ENCODE peak calls at places on chromosome 14, in ten cellular contexts. Y, T, V, A, O, D, W, M, X and U are unnamed samples. For H3K4me1, the result is how much of the 10 kb centered on the place peaks cover.

GRCh38 chr14:103594265-103594664 is 31.5 kb downstream of the COA8 start:
- DNase-seq in Y (no peak), T (no peak), V (no peak), A (no peak), O (peak), D (no peak), W (peak), M (no peak), X (no peak), U (no peak)

GRCh38 chr14:56294125-56294524 is 175.9 kb downstream of the PELI2 start:
- DNase-seq in Y (no peak), T (peak), V (peak), A (no peak), O (no peak), D (no peak), W (no peak), M (no peak), X (no peak), U (no peak)

GRCh38 chr14:21913759-21914158 is 240.1 kb upstream of the OR4E1 start:
- DNase-seq in Y (peak), T (peak), V (peak), A (peak), O (peak), D (no peak), W (no peak), M (peak), X (peak), U (no peak)

GRCh38 chr14:37512173-37512572 is 82.9 kb downstream of the FOXA1 start:
- DNase-seq in Y (no peak), T (no peak), V (no peak), A (no peak), O (no peak), D (no peak), W (no peak), M (no peak), X (no peak), U (no peak)

GRCh38 chr14:64465856-64466554 is 706 bp downstream of the AKAP5 start:
- DNase-seq in Y (peak), T (peak), V (no peak), A (no peak), O (peak), D (no peak), W (peak), M (peak), X (no peak), U (no peak)

GRCh38 chr14:104304451-104305351 is 166.3 kb downstream of the KIF26A start:
- DNase-seq in Y (no peak), T (no peak), V (no peak), A (no peak), O (no peak), D (no peak), W (no peak), M (no peak), X (no peak), U (no peak)

GRCh38 chr14:103126873-103127304 is 3.6 kb downstream of the TNFAIP2 start:
- DNase-seq in Y (peak), T (no peak), V (peak), A (peak), O (no peak), D (peak), W (peak), M (no peak), X (peak), U (peak)

GRCh38 chr14:68621400-68622365 is 171.2 kb downstream of the ZFP36L1 start:
- DNase-seq in Y (no peak), T (no peak), V (peak), A (no peak), O (peak), D (no peak), W (no peak), M (no peak), X (no peak), U (no peak)

GRCh38 chr14:81331229-81332026 is 68.7 kb downstream of the STON2 start:
- DNase-seq in Y (no peak), T (no peak), V (no peak), A (no peak), O (no peak), D (no peak), W (no peak), M (no peak), X (no peak), U (no peak)

GRCh38 chr14:63632932-63633514 is 8.6 kb downstream of the WDR89 start:
- DNase-seq in Y (peak), T (peak), V (no peak), A (no peak), O (no peak), D (no peak), W (no peak), M (peak), X (no peak), U (no peak)

GRCh38 chr14:81784084-81784483 is 250.4 kb upstream of the SEL1L start:
- DNase-seq in Y (no peak), T (no peak), V (no peak), A (no peak), O (no peak), D (no peak), W (no peak), M (no peak), X (no peak), U (no peak)

GRCh38 chr14:103391048-103391447 is 5.8 kb downstream of the MARK3 start:
- DNase-seq in Y (peak), T (peak), V (no peak), A (peak), O (peak), D (no peak), W (no peak), M (peak), X (no peak), U (no peak)

GRCh38 chr14:81400202-81400678 is at the start of gene STON2:
- DNase-seq in Y (no peak), T (peak), V (no peak), A (peak), O (peak), D (no peak), W (no peak), M (peak), X (no peak), U (no peak)

GRCh38 chr14:41558527-41558926 is 48.1 kb upstream of the LRFN5 start:
- DNase-seq in Y (no peak), T (no peak), V (no peak), A (no peak), O (no peak), D (no peak), W (no peak), M (no peak), X (no peak), U (no peak)

GRCh38 chr14:68884031-68885030 is 91.5 kb upstream of the ZFP36L1 start:
- DNase-seq in Y (no peak), T (peak), V (no peak), A (peak), O (no peak), D (peak), W (peak), M (no peak), X (no peak), U (no peak)

GRCh38 chr14:103527408-103528157 is 1.4 kb upstream of the TRMT61A start:
- DNase-seq in Y (no peak), T (no peak), V (no peak), A (peak), O (no peak), D (no peak), W (no peak), M (no peak), X (no peak), U (no peak)

GRCh38 chr14:69428289-69428998 is 30.0 kb downstream of the SLC39A9 start:
- DNase-seq in Y (no peak), T (no peak), V (no peak), A (no peak), O (no peak), D (no peak), W (no peak), M (no peak), X (no peak), U (no peak)

GRCh38 chr14:34985740-34986139 is 2.9 kb downstream of the SRP54 start:
- DNase-seq in Y (no peak), T (no peak), V (no peak), A (no peak), O (no peak), D (no peak), W (no peak), M (no peak), X (no peak), U (no peak)

GRCh38 chr14:68939893-68940613 is 39.0 kb downstream of the ACTN1 start:
- DNase-seq in Y (peak), T (peak), V (no peak), A (peak), O (peak), D (no peak), W (peak), M (no peak), X (peak), U (no peak)

GRCh38 chr14:28356819-28357218 is 409.8 kb upstream of the FOXG1 start:
- DNase-seq in Y (no peak), T (no peak), V (no peak), A (no peak), O (no peak), D (no peak), W (no peak), M (no peak), X (no peak), U (no peak)

GRCh38 chr14:77955816-77956796 is 156.2 kb downstream of the ADCK1 start:
- DNase-seq in Y (no peak), T (no peak), V (no peak), A (no peak), O (no peak), D (no peak), W (no peak), M (no peak), X (no peak), U (no peak)

GRCh38 chr14:62428429-62429203 is 616.6 kb downstream of the KCNH5 start:
- DNase-seq in Y (no peak), T (no peak), V (no peak), A (no peak), O (no peak), D (no peak), W (no peak), M (no peak), X (no peak), U (no peak)

GRCh38 chr14:68924392-68925158 is 54.5 kb downstream of the ACTN1 start:
- DNase-seq in Y (no peak), T (no peak), V (no peak), A (no peak), O (no peak), D (no peak), W (no peak), M (no peak), X (no peak), U (no peak)

GRCh38 chr14:58702466-58703148 is 64.8 kb downstream of the DACT1 start:
- DNase-seq in Y (no peak), T (no peak), V (no peak), A (no peak), O (no peak), D (no peak), W (no peak), M (no peak), X (no peak), U (no peak)

GRCh38 chr14:69648480-69649414 is 37.4 kb downstream of the SUSD6 start:
- DNase-seq in Y (no peak), T (peak), V (no peak), A (no peak), O (no peak), D (no peak), W (no peak), M (no peak), X (no peak), U (no peak)

GRCh38 chr14:94213021-94213420 is 38.9 kb downstream of the PPP4R4 start:
- DNase-seq in Y (no peak), T (no peak), V (no peak), A (no peak), O (no peak), D (no peak), W (no peak), M (no peak), X (no peak), U (no peak)

GRCh38 chr14:40004871-40005503 is 572.8 kb upstream of the FBXO33 start:
- DNase-seq in Y (no peak), T (no peak), V (no peak), A (no peak), O (no peak), D (no peak), W (no peak), M (no peak), X (no peak), U (no peak)

GRCh38 chr14:95210699-95211098 is 53.4 kb upstream of the DICER1 start:
- DNase-seq in Y (no peak), T (no peak), V (no peak), A (no peak), O (no peak), D (no peak), W (no peak), M (no peak), X (no peak), U (peak)

GRCh38 chr14:91154851-91155625 is 41.2 kb downstream of the DGLUCY start:
- DNase-seq in Y (peak), T (peak), V (no peak), A (peak), O (peak), D (no peak), W (peak), M (peak), X (peak), U (no peak)

GRCh38 chr14:68460541-68460940 is 332.3 kb downstream of the ZFP36L1 start:
- DNase-seq in Y (no peak), T (no peak), V (no peak), A (no peak), O (peak), D (no peak), W (no peak), M (no peak), X (no peak), U (no peak)

GRCh38 chr14:96617635-96618034 is 115.5 kb downstream of the PAPOLA start:
- DNase-seq in Y (no peak), T (no peak), V (no peak), A (no peak), O (no peak), D (no peak), W (no peak), M (peak), X (no peak), U (no peak)

GRCh38 chr14:78530078-78530477 is 359.9 kb downstream of the NRXN3 start:
- DNase-seq in Y (no peak), T (peak), V (peak), A (no peak), O (no peak), D (no peak), W (no peak), M (peak), X (no peak), U (no peak)

GRCh38 chr14:47040490-47040889 is 388.9 kb upstream of the RPL10L start:
- DNase-seq in Y (no peak), T (peak), V (no peak), A (no peak), O (no peak), D (no peak), W (no peak), M (no peak), X (no peak), U (peak)

GRCh38 chr14:99234366-99234765 is 37.6 kb downstream of the BCL11B start:
- DNase-seq in Y (no peak), T (no peak), V (no peak), A (no peak), O (no peak), D (no peak), W (no peak), M (no peak), X (no peak), U (no peak)
- H3K4me3 ChIP-seq in Y (no peak), T (no peak), V (no peak), A (no peak), O (no peak), D (peak), W (no peak), M (no peak), X (no peak), U (no peak)

DNA sequence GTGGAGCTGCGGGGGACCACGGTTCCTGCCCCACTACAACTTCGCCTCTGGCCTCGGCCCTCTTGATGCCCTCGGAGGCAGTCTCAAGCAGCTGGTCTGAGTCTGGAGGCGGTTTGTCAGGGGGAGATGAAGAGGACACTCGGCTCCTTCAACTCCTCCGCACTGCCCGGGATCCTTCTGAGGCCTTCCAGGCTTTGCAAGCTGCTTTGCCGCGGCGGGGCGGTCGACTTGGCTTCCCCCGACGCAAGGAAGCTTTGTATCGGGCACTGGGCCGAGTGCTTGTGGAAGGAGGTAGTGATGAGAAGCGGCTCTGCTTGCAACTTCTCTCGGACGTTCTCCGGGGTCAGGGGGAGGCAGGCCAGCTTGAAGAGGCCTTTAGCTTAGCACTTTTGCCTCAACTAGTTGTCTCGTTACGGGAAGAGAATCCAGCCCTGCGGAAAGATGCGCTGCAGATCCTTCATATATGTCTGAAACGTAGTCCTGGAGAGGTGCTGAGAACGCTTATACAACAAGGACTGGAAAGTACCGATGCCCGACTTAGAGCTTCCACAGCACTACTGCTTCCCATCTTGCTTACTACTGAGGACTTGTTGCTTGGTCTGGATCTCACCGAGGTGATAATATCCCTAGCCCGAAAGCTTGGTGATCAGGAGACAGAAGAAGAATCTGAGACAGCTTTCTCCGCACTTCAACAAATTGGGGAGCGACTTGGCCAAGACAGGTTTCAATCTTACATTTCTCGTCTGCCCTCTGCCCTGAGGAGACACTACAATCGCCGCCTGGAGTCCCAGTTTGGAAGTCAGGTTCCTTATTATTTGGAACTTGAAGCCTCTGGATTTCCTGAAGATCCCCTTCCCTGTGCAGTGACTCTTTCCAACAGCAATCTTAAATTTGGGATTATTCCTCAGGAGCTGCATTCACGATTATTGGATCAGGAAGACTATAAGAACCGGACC is 861 bp downstream of the TOGARAM1 start:
- DNase-seq in Y (no peak), T (peak), V (no peak), A (peak), O (peak), D (peak), W (peak), M (peak), X (peak), U (no peak)
- H3K4me1 ChIP-seq in Y (under half), T (under half), V (under half), A (under half), O (under half), D (half or more), W (under half), M (under half), X (half or more), U (under half)

GRCh38 chr14:52412426-52412825 is 98.3 kb downstream of the PTGER2 start:
- DNase-seq in Y (no peak), T (no peak), V (no peak), A (no peak), O (no peak), D (no peak), W (no peak), M (no peak), X (no peak), U (no peak)

GRCh38 chr14:52417139-52417538 is 103.0 kb downstream of the PTGER2 start:
- DNase-seq in Y (no peak), T (no peak), V (no peak), A (no peak), O (no peak), D (no peak), W (no peak), M (no peak), X (no peak), U (no peak)

DNA sequence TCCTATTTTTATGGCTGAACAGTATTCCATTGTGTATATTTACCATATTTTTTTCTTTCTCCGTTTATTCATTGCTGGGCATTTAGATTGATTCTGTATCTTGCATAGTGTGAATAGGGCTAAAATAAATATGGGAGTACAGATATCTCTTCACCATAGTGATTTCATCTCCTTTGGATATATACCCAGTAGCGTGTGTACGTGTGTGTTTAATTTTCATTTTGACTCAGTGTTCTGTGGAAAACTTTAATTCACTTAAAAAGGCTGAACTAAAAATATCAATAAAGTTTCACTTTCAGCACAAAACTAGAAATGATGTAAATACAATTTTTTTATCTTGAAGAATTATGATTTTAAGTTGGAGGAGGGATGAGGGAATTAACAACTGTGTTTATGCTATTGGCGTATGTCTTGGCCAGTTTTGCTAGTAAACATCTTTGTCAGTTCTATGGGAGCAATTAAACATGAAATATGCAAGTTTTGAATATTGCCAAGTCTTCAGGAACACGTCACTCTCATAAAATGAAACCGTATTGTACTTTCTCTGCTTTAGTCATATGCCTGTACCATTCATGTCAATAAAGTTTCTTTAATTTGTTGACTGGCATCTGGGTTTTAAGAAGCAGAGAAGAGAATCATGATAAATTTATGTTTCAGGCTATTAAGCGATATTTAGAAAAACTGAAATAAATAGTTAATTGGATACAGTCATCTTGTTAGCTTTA is 99.8 kb downstream of the PTGER2 start:
- DNase-seq in Y (no peak), T (no peak), V (no peak), A (no peak), O (no peak), D (no peak), W (no peak), M (no peak), X (no peak), U (no peak)
- TF ChIP-seq EP300 in Y (no peak), T (no peak), V (no peak), A (no peak), O (no peak), D (no peak), W (no peak), M (no peak), X (no peak), U (no peak)

DNA sequence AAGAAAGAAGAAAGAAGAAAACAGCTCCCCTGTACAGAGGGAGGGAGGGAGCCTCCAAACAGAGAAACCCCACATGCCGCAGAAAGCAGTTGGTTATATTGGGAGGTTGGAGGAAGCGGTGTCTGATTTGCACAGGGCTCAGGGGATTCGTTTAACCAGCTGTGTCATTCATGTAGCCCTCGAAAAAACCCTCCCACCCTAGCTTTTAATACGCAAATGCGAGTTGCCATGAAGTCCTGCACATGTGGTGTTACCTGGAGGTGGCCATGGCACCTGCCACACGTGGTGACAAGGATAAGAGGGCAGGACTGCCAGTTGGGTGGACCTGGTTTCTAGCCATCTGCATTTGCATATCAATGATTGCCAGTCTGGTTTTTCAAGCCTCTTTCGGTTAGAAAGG is 40.9 kb downstream of the TMEM30B start:
- DNase-seq in Y (no peak), T (no peak), V (no peak), A (no peak), O (no peak), D (no peak), W (no peak), M (no peak), X (no peak), U (no peak)
- H3K4me3 ChIP-seq in Y (no peak), T (no peak), V (no peak), A (no peak), O (no peak), D (no peak), W (no peak), M (no peak), X (no peak), U (no peak)

DNA sequence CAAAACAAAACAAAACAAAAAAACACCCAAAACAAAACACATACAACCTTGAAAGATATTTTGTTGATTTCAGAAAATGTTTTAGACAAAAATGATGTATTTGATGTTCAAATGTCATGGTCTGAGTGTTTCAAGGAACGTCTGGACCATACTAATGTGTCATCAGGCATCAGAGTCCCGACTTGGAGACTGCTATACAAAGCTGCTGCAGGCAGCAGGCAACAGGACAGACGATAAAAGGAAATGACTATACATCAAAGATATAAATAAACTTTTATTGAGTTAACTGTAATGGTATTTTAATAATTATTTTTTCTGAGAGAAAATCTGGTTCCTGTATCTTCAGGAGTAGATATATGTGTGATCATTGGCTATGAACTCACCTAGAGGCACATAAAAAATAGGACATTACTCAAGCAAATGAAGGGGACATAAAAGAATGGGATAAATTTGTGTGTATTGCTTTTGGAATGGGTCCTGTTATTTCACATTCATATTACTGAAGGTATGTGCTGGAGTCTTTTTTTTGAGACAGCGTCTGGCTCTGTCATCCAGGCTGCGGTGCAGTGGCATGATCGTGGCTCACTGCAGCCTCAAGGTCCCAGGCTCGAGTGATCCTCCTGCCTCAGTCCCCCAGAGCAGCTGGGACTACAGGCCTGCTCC is 87.3 kb upstream of the HECTD1 start:
- DNase-seq in Y (no peak), T (no peak), V (no peak), A (no peak), O (no peak), D (no peak), W (no peak), M (no peak), X (no peak), U (no peak)
- H3K4me1 ChIP-seq in Y (under half), T (under half), V (under half), A (under half), O (under half), D (under half), W (under half), M (under half), X (under half), U (under half)